ENCODE peak calls at places on chromosome 11, in five cellular contexts. One of them, this sample, is unnamed.

GRCh38 chr11:64855596-64856304 is 11.3 kb upstream of the CDC42BPG start:
- DNase-seq in AG04450: no peak
- DNase-seq in HEK293T: no peak
- DNase-seq in AG04449: no peak
- DNase-seq in stimulated activated CD8-positive, alpha-beta memory T cell treated with anti-CD3 and anti-CD28 coated beads, Interleukin-4, amount 100 ng/mL, for 4 hours: no peak
- DNase-seq in this sample: no peak

GRCh38 chr11:28836285-28837081 is 728.3 kb downstream of the METTL15 start:
- DNase-seq in HEK293T: no peak
- DNase-seq in stimulated activated CD8-positive, alpha-beta memory T cell treated with anti-CD3 and anti-CD28 coated beads, Interleukin-4, amount 100 ng/mL, for 4 hours: no peak
- DNase-seq in AG04449: peak
- DNase-seq in AG04450: peak
- DNase-seq in this sample: no peak

GRCh38 chr11:112279901-112280267 is 19.2 kb upstream of the PLET1 start:
- DNase-seq in AG04450: no peak
- DNase-seq in HEK293T: peak
- DNase-seq in AG04449: no peak
- DNase-seq in stimulated activated CD8-positive, alpha-beta memory T cell treated with anti-CD3 and anti-CD28 coated beads, Interleukin-4, amount 100 ng/mL, for 4 hours: peak
- DNase-seq in this sample: peak

GRCh38 chr11:66475349-66476172 is 4.7 kb upstream of the DPP3 start:
- DNase-seq in AG04450: no peak
- DNase-seq in AG04449: no peak
- DNase-seq in stimulated activated CD8-positive, alpha-beta memory T cell treated with anti-CD3 and anti-CD28 coated beads, Interleukin-4, amount 100 ng/mL, for 4 hours: no peak
- DNase-seq in HEK293T: no peak
- DNase-seq in this sample: no peak

GRCh38 chr11:64649304-64649703 is 58.3 kb downstream of the SLC22A12 start:
- DNase-seq in AG04450: no peak
- DNase-seq in AG04449: no peak
- DNase-seq in stimulated activated CD8-positive, alpha-beta memory T cell treated with anti-CD3 and anti-CD28 coated beads, Interleukin-4, amount 100 ng/mL, for 4 hours: no peak
- DNase-seq in HEK293T: peak
- DNase-seq in this sample: peak

GRCh38 chr11:13384837-13385417 is 78.1 kb downstream of the BTBD10 start:
- DNase-seq in HEK293T: peak
- DNase-seq in AG04449: peak
- DNase-seq in AG04450: peak
- DNase-seq in stimulated activated CD8-positive, alpha-beta memory T cell treated with anti-CD3 and anti-CD28 coated beads, Interleukin-4, amount 100 ng/mL, for 4 hours: no peak
- DNase-seq in this sample: peak

GRCh38 chr11:73139476-73140198 is 2.5 kb downstream of the FCHSD2 start:
- DNase-seq in AG04450: no peak
- DNase-seq in HEK293T: no peak
- DNase-seq in stimulated activated CD8-positive, alpha-beta memory T cell treated with anti-CD3 and anti-CD28 coated beads, Interleukin-4, amount 100 ng/mL, for 4 hours: no peak
- DNase-seq in AG04449: no peak
- DNase-seq in this sample: no peak

GRCh38 chr11:34250732-34251639 is 106.8 kb downstream of the ABTB2 start:
- DNase-seq in stimulated activated CD8-positive, alpha-beta memory T cell treated with anti-CD3 and anti-CD28 coated beads, Interleukin-4, amount 100 ng/mL, for 4 hours: peak
- DNase-seq in AG04449: no peak
- DNase-seq in AG04450: no peak
- DNase-seq in HEK293T: no peak
- DNase-seq in this sample: peak

GRCh38 chr11:72225411-72225951 is 914 bp downstream of the INPPL1 start:
- DNase-seq in stimulated activated CD8-positive, alpha-beta memory T cell treated with anti-CD3 and anti-CD28 coated beads, Interleukin-4, amount 100 ng/mL, for 4 hours: no peak
- DNase-seq in AG04449: no peak
- DNase-seq in HEK293T: no peak
- DNase-seq in AG04450: no peak
- DNase-seq in this sample: peak

GRCh38 chr11:67261942-67262681 is 4.2 kb upstream of the GRK2 start:
- DNase-seq in stimulated activated CD8-positive, alpha-beta memory T cell treated with anti-CD3 and anti-CD28 coated beads, Interleukin-4, amount 100 ng/mL, for 4 hours: no peak
- DNase-seq in AG04449: no peak
- DNase-seq in AG04450: no peak
- DNase-seq in HEK293T: no peak
- DNase-seq in this sample: no peak

GRCh38 chr11:64360403-64360980 is 1.5 kb downstream of the RPS6KA4 start:
- DNase-seq in AG04449: no peak
- DNase-seq in stimulated activated CD8-positive, alpha-beta memory T cell treated with anti-CD3 and anti-CD28 coated beads, Interleukin-4, amount 100 ng/mL, for 4 hours: no peak
- DNase-seq in HEK293T: no peak
- DNase-seq in AG04450: no peak
- DNase-seq in this sample: no peak

GRCh38 chr11:94106699-94107098 is 21.9 kb upstream of the PANX1 start:
- DNase-seq in AG04450: no peak
- DNase-seq in HEK293T: no peak
- DNase-seq in AG04449: no peak
- DNase-seq in stimulated activated CD8-positive, alpha-beta memory T cell treated with anti-CD3 and anti-CD28 coated beads, Interleukin-4, amount 100 ng/mL, for 4 hours: no peak
- DNase-seq in this sample: no peak

GRCh38 chr11:69311767-69312385 is 17.9 kb downstream of the MYEOV start:
- DNase-seq in AG04449: no peak
- DNase-seq in stimulated activated CD8-positive, alpha-beta memory T cell treated with anti-CD3 and anti-CD28 coated beads, Interleukin-4, amount 100 ng/mL, for 4 hours: no peak
- DNase-seq in HEK293T: no peak
- DNase-seq in AG04450: no peak
- DNase-seq in this sample: no peak

GRCh38 chr11:108886608-108887007 is 221.7 kb downstream of the DDX10 start:
- DNase-seq in AG04450: no peak
- DNase-seq in HEK293T: no peak
- DNase-seq in stimulated activated CD8-positive, alpha-beta memory T cell treated with anti-CD3 and anti-CD28 coated beads, Interleukin-4, amount 100 ng/mL, for 4 hours: no peak
- DNase-seq in AG04449: no peak
- DNase-seq in this sample: no peak

GRCh38 chr11:64086263-64086938 is 50.7 kb downstream of the FLRT1 start:
- DNase-seq in stimulated activated CD8-positive, alpha-beta memory T cell treated with anti-CD3 and anti-CD28 coated beads, Interleukin-4, amount 100 ng/mL, for 4 hours: no peak
- DNase-seq in AG04450: no peak
- DNase-seq in HEK293T: no peak
- DNase-seq in AG04449: no peak
- DNase-seq in this sample: no peak

GRCh38 chr11:63791495-63792167 is 21.6 kb upstream of the SPINDOC start:
- DNase-seq in AG04450: no peak
- DNase-seq in HEK293T: no peak
- DNase-seq in stimulated activated CD8-positive, alpha-beta memory T cell treated with anti-CD3 and anti-CD28 coated beads, Interleukin-4, amount 100 ng/mL, for 4 hours: no peak
- DNase-seq in AG04449: no peak
- DNase-seq in this sample: no peak

GRCh38 chr11:124315052-124315451 is 1.3 kb upstream of the OR8D1 start:
- DNase-seq in AG04449: no peak
- DNase-seq in AG04450: peak
- DNase-seq in stimulated activated CD8-positive, alpha-beta memory T cell treated with anti-CD3 and anti-CD28 coated beads, Interleukin-4, amount 100 ng/mL, for 4 hours: no peak
- DNase-seq in HEK293T: no peak
- DNase-seq in this sample: no peak

GRCh38 chr11:76253416-76253815 is 47.1 kb upstream of the WNT11 start:
- DNase-seq in AG04449: no peak
- DNase-seq in stimulated activated CD8-positive, alpha-beta memory T cell treated with anti-CD3 and anti-CD28 coated beads, Interleukin-4, amount 100 ng/mL, for 4 hours: no peak
- DNase-seq in HEK293T: no peak
- DNase-seq in AG04450: no peak
- DNase-seq in this sample: no peak

GRCh38 chr11:84290647-84291046 is 1004.5 kb upstream of the CCDC90B start:
- DNase-seq in AG04450: peak
- DNase-seq in stimulated activated CD8-positive, alpha-beta memory T cell treated with anti-CD3 and anti-CD28 coated beads, Interleukin-4, amount 100 ng/mL, for 4 hours: no peak
- DNase-seq in HEK293T: no peak
- DNase-seq in AG04449: no peak
- DNase-seq in this sample: no peak

GRCh38 chr11:83599066-83599465 is 312.9 kb upstream of the CCDC90B start:
- DNase-seq in stimulated activated CD8-positive, alpha-beta memory T cell treated with anti-CD3 and anti-CD28 coated beads, Interleukin-4, amount 100 ng/mL, for 4 hours: no peak
- DNase-seq in AG04449: no peak
- DNase-seq in HEK293T: no peak
- DNase-seq in AG04450: no peak
- DNase-seq in this sample: no peak

GRCh38 chr11:135033545-135033944 is 621.5 kb upstream of the B3GAT1 start:
- DNase-seq in HEK293T: peak
- DNase-seq in stimulated activated CD8-positive, alpha-beta memory T cell treated with anti-CD3 and anti-CD28 coated beads, Interleukin-4, amount 100 ng/mL, for 4 hours: no peak
- DNase-seq in AG04450: no peak
- DNase-seq in AG04449: no peak
- DNase-seq in this sample: no peak